ENCODE peak calls at places on chromosome 11, in five cellular contexts. M is PC-3, J is upper lobe of right lung, N is OCI-LY7, F is kidney epithelial cell. D is an unnamed sample. For H3K36me3, the result is how much of the 10 kb centered on the place peaks cover.

GRCh38 chr11:28529540-28530410 is 421.6 kb downstream of the METTL15 start:
- DNase-seq in M (peak), J (no peak), N (peak), F (no peak), D (peak)

GRCh38 chr11:114774599-114775365 is 96.5 kb downstream of the NXPE2 start:
- DNase-seq in M (peak), J (no peak), N (peak), F (no peak), D (no peak)

GRCh38 chr11:122796128-122796717 is 42.1 kb upstream of the CRTAM start:
- DNase-seq in M (peak), J (peak), N (peak), F (no peak), D (no peak)

GRCh38 chr11:65185166-65185565 is 3.4 kb downstream of the CAPN1 start:
- DNase-seq in M (no peak), J (no peak), N (no peak), F (no peak), D (no peak)

GRCh38 chr11:65575568-65576231 is at the start of gene EHBP1L1:
- DNase-seq in M (peak), J (peak), N (peak), F (no peak), D (peak)

GRCh38 chr11:123653997-123654565 is 343 bp downstream of the SCN3B start:
- DNase-seq in M (peak), J (peak), N (no peak), F (peak), D (peak)

GRCh38 chr11:90779098-90779497 is 556.2 kb upstream of the CHORDC1 start:
- DNase-seq in M (no peak), J (no peak), N (no peak), F (no peak), D (no peak)

GRCh38 chr11:36150986-36151385 is 138.2 kb downstream of the COMMD9 start:
- DNase-seq in M (no peak), J (no peak), N (no peak), F (no peak), D (no peak)

GRCh38 chr11:124768914-124769313 is 6.8 kb upstream of the ESAM start:
- DNase-seq in M (no peak), J (no peak), N (no peak), F (no peak), D (no peak)

GRCh38 chr11:123543796-123544195 is 110.6 kb downstream of the SCN3B start:
- DNase-seq in M (peak), J (no peak), N (no peak), F (peak), D (no peak)

GRCh38 chr11:105960252-105961245 is 61.5 kb downstream of the MSANTD4 start:
- DNase-seq in M (no peak), J (no peak), N (no peak), F (no peak), D (no peak)

GRCh38 chr11:36091256-36091811 is 147.5 kb downstream of the LDLRAD3 start:
- DNase-seq in M (no peak), J (no peak), N (no peak), F (no peak), D (no peak)

GRCh38 chr11:69240332-69241074 is 53.5 kb upstream of the MYEOV start:
- DNase-seq in M (peak), J (no peak), N (no peak), F (no peak), D (no peak)

GRCh38 chr11:5038336-5038735 is 8.0 kb upstream of the OR52J3 start:
- DNase-seq in M (no peak), J (no peak), N (no peak), F (no peak), D (no peak)

GRCh38 chr11:87295237-87295636 is 257.5 kb downstream of the TMEM135 start:
- DNase-seq in M (no peak), J (no peak), N (peak), F (no peak), D (peak)

GRCh38 chr11:113814181-113814580 is 34.6 kb downstream of the CLDN25 start:
- DNase-seq in M (no peak), J (no peak), N (no peak), F (no peak), D (no peak)

GRCh38 chr11:88886796-88887195 is 179.0 kb downstream of the GRM5 start:
- DNase-seq in M (peak), J (no peak), N (peak), F (no peak), D (no peak)

GRCh38 chr11:16000065-16000464 is 356.3 kb downstream of the SOX6 start:
- DNase-seq in M (no peak), J (no peak), N (no peak), F (no peak), D (no peak)

GRCh38 chr11:16001044-16001568 is 355.2 kb downstream of the SOX6 start:
- DNase-seq in M (no peak), J (no peak), N (no peak), F (no peak), D (no peak)

GRCh38 chr11:16002942-16003341 is 353.4 kb downstream of the SOX6 start:
- DNase-seq in M (no peak), J (no peak), N (no peak), F (no peak), D (no peak)

GRCh38 chr11:16007514-16007913 is 348.8 kb downstream of the SOX6 start:
- DNase-seq in M (no peak), J (no peak), N (no peak), F (no peak), D (no peak)

DNA sequence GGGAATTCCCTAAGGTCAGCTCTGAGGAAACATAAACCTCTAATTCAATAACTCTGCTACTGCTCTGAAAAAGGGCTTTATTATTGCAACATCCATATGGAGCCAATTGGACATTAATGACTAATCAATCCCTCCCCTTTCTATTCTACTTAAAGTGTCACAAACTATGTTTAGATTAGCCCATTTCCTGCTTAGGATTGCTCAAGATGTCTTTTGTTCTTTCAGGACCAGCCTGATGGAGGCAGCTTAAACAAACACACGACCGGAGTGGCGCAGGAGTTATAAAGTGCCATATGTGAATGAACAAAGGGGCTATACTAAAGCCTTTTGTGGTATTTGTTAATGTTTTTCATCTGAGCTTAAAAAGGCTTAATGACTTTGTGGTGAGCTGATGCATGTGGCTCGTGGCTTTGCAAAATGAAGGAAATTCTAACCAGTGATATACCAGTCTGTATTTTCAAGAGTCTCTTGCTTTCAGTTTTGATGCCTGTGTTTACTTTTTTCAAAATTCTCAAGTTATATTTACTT is 354.4 kb downstream of the SOX6 start:
- DNase-seq in M (peak), J (peak), N (no peak), F (peak), D (no peak)
- H3K4me3 ChIP-seq in M (no peak), J (no peak), N (no peak), F (no peak), D (no peak)

GRCh38 chr11:17519486-17519885 is 24.7 kb downstream of the USH1C start:
- DNase-seq in M (no peak), J (no peak), N (no peak), F (no peak), D (no peak)

GRCh38 chr11:17519031-17519430 is 25.2 kb downstream of the USH1C start:
- DNase-seq in M (no peak), J (no peak), N (no peak), F (no peak), D (no peak)

GRCh38 chr11:17522655-17523054 is 21.6 kb downstream of the USH1C start:
- DNase-seq in M (no peak), J (no peak), N (no peak), F (no peak), D (no peak)

GRCh38 chr11:17524221-17524620 is 20.0 kb downstream of the USH1C start:
- DNase-seq in M (no peak), J (no peak), N (no peak), F (no peak), D (no peak)

GRCh38 chr11:17521106-17521900 is 22.9 kb downstream of the USH1C start:
- DNase-seq in M (no peak), J (no peak), N (no peak), F (no peak), D (no peak)
- H3K36me3 ChIP-seq in M (under half), J (under half), N (under half), F (under half), D (under half)

DNA sequence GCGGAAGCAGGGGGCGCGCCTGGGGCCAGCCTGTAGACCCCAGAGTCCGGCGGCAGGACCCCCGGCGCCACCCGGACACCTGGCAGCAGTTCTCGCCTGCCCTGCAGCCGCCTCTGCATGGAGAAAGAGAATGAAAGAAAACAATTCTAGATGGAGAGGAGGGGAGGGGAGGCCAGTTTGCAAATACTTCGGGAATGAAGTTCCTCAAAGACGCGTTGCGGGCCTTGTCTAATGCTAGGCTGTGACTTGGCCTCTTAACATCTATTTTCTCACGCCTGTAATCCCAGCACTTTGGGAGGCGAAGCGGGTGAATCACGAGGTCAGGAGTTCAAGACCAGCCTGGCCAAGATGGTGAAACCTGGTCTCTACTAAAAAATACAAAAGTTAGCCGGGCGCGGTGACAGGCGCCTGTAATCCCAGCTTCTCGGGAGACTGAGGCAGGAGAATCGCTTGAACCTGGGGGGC is 2.1 kb upstream of the BARX2 start:
- DNase-seq in M (no peak), J (no peak), N (no peak), F (no peak), D (no peak)
- H3K4me3 ChIP-seq in M (no peak), J (peak), N (no peak), F (peak), D (no peak)

DNA sequence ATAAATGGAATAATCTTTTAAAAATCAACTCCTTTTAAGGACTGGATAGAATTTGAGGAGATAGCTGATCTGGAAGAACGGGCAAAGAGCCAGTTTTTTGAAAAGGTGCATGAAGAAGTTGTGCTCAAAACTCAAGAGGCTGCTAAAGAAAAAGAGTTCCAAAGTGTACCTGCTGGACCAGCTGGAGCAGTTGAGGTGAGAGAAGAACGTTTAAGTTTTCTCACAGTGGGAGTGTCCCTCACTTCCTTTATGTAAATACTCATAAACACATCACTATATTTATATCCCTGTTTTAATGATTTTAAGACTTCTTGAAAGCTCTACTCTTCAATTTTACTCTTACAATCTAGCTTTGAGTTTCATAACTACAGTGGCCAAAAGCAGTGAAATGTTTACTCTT is 11.7 kb upstream of the ANKRD42 start:
- DNase-seq in M (peak), J (no peak), N (no peak), F (no peak), D (no peak)
- H3K36me3 ChIP-seq in M (half or more), J (half or more), N (half or more), F (under half), D (under half)

GRCh38 chr11:77038825-77039326 is 4.7 kb downstream of the B3GNT6 start:
- DNase-seq in M (peak), J (no peak), N (no peak), F (no peak), D (peak)

GRCh38 chr11:77040889-77041288 is 6.7 kb downstream of the B3GNT6 start:
- DNase-seq in M (no peak), J (no peak), N (no peak), F (no peak), D (no peak)

GRCh38 chr11:77040401-77040777 is 6.2 kb downstream of the B3GNT6 start:
- DNase-seq in M (no peak), J (no peak), N (no peak), F (no peak), D (no peak)

GRCh38 chr11:77038029-77038824 is 4.0 kb downstream of the B3GNT6 start:
- DNase-seq in M (peak), J (no peak), N (no peak), F (no peak), D (no peak)

GRCh38 chr11:77039491-77040400 is 5.5 kb downstream of the B3GNT6 start:
- DNase-seq in M (no peak), J (peak), N (no peak), F (no peak), D (no peak)
- H3K4me3 ChIP-seq in M (no peak), J (peak), N (no peak), F (peak), D (peak)

D was measured in GM06990.